ENCODE peak calls at places on chromosome 20, in seven cellular contexts. X, Q, E, N, D, P and H are unnamed samples.

GRCh38 chr20:10297223-10297622 is 78.6 kb downstream of the SNAP25 start:
- DNase-seq in X (no peak), Q (no peak), E (no peak), N (no peak), D (no peak), P (no peak), H (no peak)

GRCh38 chr20:12201289-12201991 is 283.7 kb downstream of the BTBD3 start:
- DNase-seq in X (no peak), Q (no peak), E (no peak), N (no peak), D (peak), P (no peak), H (no peak)

GRCh38 chr20:24977336-24977735 is 15.2 kb downstream of the APMAP start:
- DNase-seq in X (no peak), Q (no peak), E (no peak), N (no peak), D (no peak), P (no peak), H (no peak)

GRCh38 chr20:60482609-60483008 is 524.4 kb downstream of the CDH26 start:
- DNase-seq in X (no peak), Q (no peak), E (no peak), N (no peak), D (no peak), P (no peak), H (no peak)

GRCh38 chr20:47274449-47275108 is 81.9 kb downstream of the ZMYND8 start:
- DNase-seq in X (no peak), Q (peak), E (no peak), N (no peak), D (no peak), P (no peak), H (peak)

GRCh38 chr20:25389858-25390537 is 637 bp downstream of the ABHD12 start:
- DNase-seq in X (no peak), Q (peak), E (peak), N (peak), D (peak), P (peak), H (peak)

GRCh38 chr20:24708411-24709295 is 239.2 kb downstream of the SYNDIG1 start:
- DNase-seq in X (no peak), Q (no peak), E (no peak), N (no peak), D (no peak), P (no peak), H (no peak)

GRCh38 chr20:46264391-46265266 is 43.7 kb downstream of the CDH22 start:
- DNase-seq in X (no peak), Q (no peak), E (no peak), N (no peak), D (no peak), P (no peak), H (no peak)

GRCh38 chr20:50727792-50728485 is 3.4 kb upstream of the PARD6B start:
- DNase-seq in X (no peak), Q (no peak), E (no peak), N (no peak), D (no peak), P (no peak), H (no peak)

GRCh38 chr20:32240220-32240619 is 32.5 kb downstream of the POFUT1 start:
- DNase-seq in X (no peak), Q (no peak), E (peak), N (peak), D (no peak), P (peak), H (no peak)

DNA sequence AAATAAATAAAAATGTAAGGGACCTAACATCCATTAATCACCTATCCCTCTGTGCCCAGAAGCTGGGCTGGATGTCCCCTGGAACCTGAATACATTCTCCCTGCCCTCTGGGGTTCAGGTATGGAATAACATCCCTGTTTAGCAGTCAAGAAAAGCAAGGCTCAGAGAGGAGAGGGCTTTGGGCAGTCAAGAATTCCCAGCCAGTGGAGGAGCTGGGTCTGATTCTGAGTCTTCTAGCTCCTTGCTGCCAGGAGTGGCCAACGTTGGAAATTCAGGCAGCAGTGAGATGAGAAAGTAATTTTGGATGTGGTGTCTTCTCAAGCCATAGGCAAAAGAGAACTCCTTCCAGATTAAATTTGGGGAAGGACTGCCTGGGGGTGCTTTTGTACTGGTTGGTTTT is 42.6 kb upstream of the ZNFX1 start:
- DNase-seq in X (no peak), Q (no peak), E (peak), N (peak), D (no peak), P (no peak), H (no peak)
- TF ChIP-seq CTCF in X (peak), Q (no peak), E (no peak), N (peak), D (peak), P (peak), H (peak)

DNA sequence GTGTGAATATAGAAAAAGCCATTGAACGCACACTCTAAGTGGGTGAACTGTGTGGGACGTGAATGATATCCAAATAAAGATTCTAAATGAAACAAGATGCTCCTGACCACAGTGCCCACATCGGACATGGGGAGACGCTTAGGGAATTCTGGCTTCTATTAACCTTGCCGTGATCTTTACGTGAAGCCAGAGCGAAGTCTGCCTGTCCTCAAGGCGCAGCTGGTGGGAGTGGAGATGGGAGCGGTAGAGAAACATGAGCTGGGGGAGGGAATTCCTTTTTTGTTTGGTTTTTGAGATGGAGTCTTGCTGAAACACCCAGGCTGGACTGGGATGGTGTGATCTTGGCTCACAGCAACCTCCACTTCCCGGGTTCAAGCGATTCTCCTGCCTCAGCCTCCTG is 46.0 kb downstream of the VSTM2L start:
- DNase-seq in X (no peak), Q (no peak), E (no peak), N (no peak), D (no peak), P (no peak), H (no peak)
- TF ChIP-seq CTCF in X (no peak), Q (no peak), E (no peak), N (no peak), D (no peak), P (no peak), H (no peak)

DNA sequence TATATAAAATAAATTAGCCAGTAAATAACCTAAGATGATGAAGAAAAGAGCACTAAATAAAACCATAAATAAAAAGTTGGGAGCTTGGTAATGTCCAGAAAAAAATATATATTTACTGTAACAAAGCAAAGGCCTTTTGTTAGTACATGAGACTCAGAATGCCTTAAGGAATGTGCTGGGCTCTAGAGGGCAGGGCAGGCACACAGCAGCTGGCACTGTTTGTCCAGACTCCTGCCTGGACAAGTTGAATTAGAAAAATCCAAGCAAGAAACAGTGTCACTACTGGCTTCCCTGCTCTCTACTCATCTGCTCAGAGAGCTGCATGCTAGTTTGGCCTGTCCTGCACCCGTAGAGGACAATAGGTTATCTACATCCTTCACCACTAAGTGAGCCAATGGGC is 8.8 kb downstream of the DEFB129 start:
- DNase-seq in X (no peak), Q (no peak), E (no peak), N (no peak), D (no peak), P (no peak), H (no peak)
- TF ChIP-seq CTCF in X (no peak), Q (no peak), E (no peak), N (no peak), D (peak), P (no peak), H (no peak)

DNA sequence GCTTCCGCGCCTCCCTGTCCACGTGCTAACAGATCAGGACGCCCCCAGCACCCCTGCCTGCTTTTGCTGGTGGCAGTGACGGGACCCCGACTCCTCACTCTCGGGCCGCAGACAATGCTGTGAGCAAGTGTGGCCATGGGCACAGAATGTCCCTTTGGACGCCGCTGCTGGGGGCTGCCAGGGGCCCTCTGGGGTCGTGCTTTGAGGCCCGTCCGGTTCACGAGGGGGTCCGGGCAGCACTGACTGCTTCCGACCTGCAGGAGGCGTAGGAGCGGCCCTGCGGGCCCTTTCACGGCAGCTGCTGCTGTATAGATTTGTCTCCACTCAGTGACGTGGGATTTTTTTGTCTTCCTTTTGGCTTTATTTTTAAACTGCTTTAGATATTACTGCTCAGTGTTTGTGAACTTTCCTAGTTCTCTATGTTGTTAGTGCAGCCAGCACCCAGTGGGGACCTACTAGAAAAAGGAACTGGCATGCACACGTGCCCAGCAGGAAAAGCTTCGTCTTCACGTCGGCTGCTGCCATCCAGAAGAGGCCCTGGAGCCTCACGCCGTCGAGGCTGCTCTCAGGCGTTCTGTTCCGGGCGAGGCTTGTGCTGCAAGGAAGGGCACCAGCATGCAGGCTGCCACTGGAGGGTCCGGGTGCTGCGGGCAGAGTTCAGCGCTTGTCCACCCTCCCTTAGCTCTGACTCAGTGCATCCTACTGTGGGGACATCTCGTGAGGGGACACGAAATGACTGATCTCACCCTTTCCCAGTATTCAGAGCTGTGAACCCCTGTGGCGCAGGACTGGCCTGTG is 21.7 kb downstream of the UCKL1 start:
- DNase-seq in X (no peak), Q (no peak), E (peak), N (no peak), D (no peak), P (no peak), H (no peak)
- TF ChIP-seq CTCF in X (no peak), Q (no peak), E (peak), N (peak), D (peak), P (peak), H (no peak)

GRCh38 chr20:5482791-5483190 is 166.0 kb upstream of the PROKR2 start:
- DNase-seq in X (no peak), Q (no peak), E (no peak), N (no peak), D (no peak), P (no peak), H (no peak)

GRCh38 chr20:5484346-5484745 is 167.6 kb upstream of the PROKR2 start:
- DNase-seq in X (no peak), Q (no peak), E (no peak), N (no peak), D (no peak), P (no peak), H (no peak)

GRCh38 chr20:5484926-5485325 is 168.2 kb upstream of the PROKR2 start:
- DNase-seq in X (no peak), Q (no peak), E (no peak), N (no peak), D (no peak), P (no peak), H (no peak)

GRCh38 chr20:5480824-5481600 is 164.3 kb upstream of the PROKR2 start:
- DNase-seq in X (no peak), Q (peak), E (no peak), N (no peak), D (no peak), P (no peak), H (no peak)

GRCh38 chr20:5481872-5482271 is 165.1 kb upstream of the PROKR2 start:
- DNase-seq in X (no peak), Q (no peak), E (no peak), N (no peak), D (no peak), P (no peak), H (no peak)
- TF ChIP-seq CTCF in X (no peak), Q (no peak), E (no peak), N (no peak), D (no peak), P (no peak), H (no peak)

GRCh38 chr20:35741892-35742740 is at the start of gene RBM39:
- DNase-seq in X (peak), Q (peak), E (peak), N (peak), D (peak), P (peak), H (peak)

GRCh38 chr20:35742741-35743523 is 872 bp upstream of the RBM39 start:
- DNase-seq in X (no peak), Q (peak), E (no peak), N (no peak), D (no peak), P (no peak), H (peak)

GRCh38 chr20:35738410-35739179 is 3.5 kb downstream of the RBM39 start:
- DNase-seq in X (no peak), Q (no peak), E (no peak), N (no peak), D (no peak), P (no peak), H (no peak)

GRCh38 chr20:35737865-35738333 is 4.2 kb downstream of the RBM39 start:
- DNase-seq in X (no peak), Q (no peak), E (no peak), N (no peak), D (no peak), P (no peak), H (no peak)

DNA sequence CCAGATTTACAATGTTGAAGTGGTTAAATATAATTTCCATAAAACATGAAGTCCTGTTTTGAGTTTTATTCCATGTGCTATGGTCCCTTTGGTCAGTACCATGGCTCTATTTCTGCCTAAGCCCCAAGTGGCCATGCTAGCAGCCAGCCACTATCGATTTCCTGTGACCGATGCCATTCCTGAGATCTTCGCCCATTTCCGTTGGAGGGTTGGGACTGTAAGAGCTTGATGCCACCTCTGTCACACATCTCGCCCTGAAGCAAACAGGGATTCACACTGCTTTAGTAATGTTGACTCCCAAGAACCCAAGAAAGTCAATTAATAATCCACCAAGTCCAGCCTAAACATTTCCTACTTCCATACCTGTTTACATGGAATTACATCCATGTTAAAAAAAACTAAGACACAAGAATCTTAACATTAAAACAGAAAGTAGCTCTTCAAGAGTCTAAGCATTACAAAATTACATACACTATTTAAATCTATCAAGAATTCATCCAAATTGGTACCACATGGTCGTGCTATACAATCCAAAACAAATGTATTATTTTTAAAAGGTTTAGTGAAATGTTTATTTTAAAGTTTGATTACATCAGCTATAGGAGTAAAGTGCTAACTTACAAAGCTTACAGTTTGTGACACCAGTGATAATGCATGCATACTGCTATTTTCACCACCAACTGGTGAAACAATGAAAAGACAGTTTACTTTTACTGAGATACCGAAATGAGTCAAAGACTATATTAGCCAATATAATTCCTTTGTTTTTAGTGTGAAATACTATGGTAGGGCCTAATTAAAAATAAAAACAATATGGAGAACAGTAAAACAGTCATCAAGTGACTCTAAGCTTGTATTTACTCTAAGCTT is 2.5 kb downstream of the RBM39 start:
- DNase-seq in X (no peak), Q (no peak), E (no peak), N (no peak), D (no peak), P (no peak), H (no peak)
- TF ChIP-seq CTCF in X (no peak), Q (no peak), E (no peak), N (peak), D (peak), P (peak), H (no peak)

GRCh38 chr20:7094438-7094997 is 327.0 kb downstream of the BMP2 start:
- DNase-seq in X (no peak), Q (peak), E (peak), N (no peak), D (peak), P (no peak), H (no peak)
- TF ChIP-seq CTCF in X (no peak), Q (peak), E (peak), N (peak), D (no peak), P (peak), H (peak)

GRCh38 chr20:63539441-63540370 is 2.5 kb upstream of the PTK6 start:
- DNase-seq in X (no peak), Q (no peak), E (no peak), N (no peak), D (no peak), P (no peak), H (no peak)

GRCh38 chr20:63536997-63537524 is at the start of gene PTK6:
- DNase-seq in X (no peak), Q (peak), E (no peak), N (peak), D (no peak), P (no peak), H (peak)

GRCh38 chr20:63537525-63538203 is 488 bp upstream of the PTK6 start:
- DNase-seq in X (peak), Q (peak), E (peak), N (peak), D (peak), P (peak), H (peak)

GRCh38 chr20:63539092-63539430 is 1.9 kb upstream of the PTK6 start:
- DNase-seq in X (no peak), Q (no peak), E (no peak), N (no peak), D (no peak), P (no peak), H (no peak)

GRCh38 chr20:63538204-63539091 is 1.3 kb upstream of the PTK6 start:
- DNase-seq in X (peak), Q (no peak), E (peak), N (peak), D (no peak), P (no peak), H (peak)
- TF ChIP-seq CTCF in X (no peak), Q (peak), E (peak), N (peak), D (no peak), P (no peak), H (peak)

GRCh38 chr20:20362774-20363435 is 5.0 kb upstream of the INSM1 start:
- DNase-seq in X (no peak), Q (peak), E (peak), N (no peak), D (no peak), P (peak), H (no peak)
- TF ChIP-seq CTCF in X (no peak), Q (no peak), E (no peak), N (no peak), D (no peak), P (no peak), H (no peak)